ENCODE peak calls at places on chromosomes 11 and 22, in six cellular contexts. One of them, this sample, is unnamed.

GRCh38 chr22:29043906-29044575 is 17.6 kb downstream of the C22orf31 start:
- DNase-seq in endothelial cell of umbilical vein: peak
- DNase-seq in lower leg skin: no peak
- DNase-seq in astrocyte of the spinal cord: peak
- DNase-seq in nephron progenitor cell: no peak
- DNase-seq in neural crest cell: no peak
- DNase-seq in this sample: no peak

GRCh38 chr22:17587631-17588030 is 24.3 kb downstream of the SLC25A18 start:
- DNase-seq in nephron progenitor cell: no peak
- DNase-seq in endothelial cell of umbilical vein: no peak
- DNase-seq in lower leg skin: peak
- DNase-seq in astrocyte of the spinal cord: no peak
- DNase-seq in neural crest cell: no peak
- DNase-seq in this sample: no peak

GRCh38 chr22:24437091-24437490 is 9.7 kb downstream of the ADORA2A start:
- DNase-seq in nephron progenitor cell: no peak
- DNase-seq in endothelial cell of umbilical vein: no peak
- DNase-seq in neural crest cell: no peak
- DNase-seq in astrocyte of the spinal cord: no peak
- DNase-seq in lower leg skin: no peak
- DNase-seq in this sample: no peak

GRCh38 chr11:90753546-90753945 is 530.7 kb upstream of the CHORDC1 start:
- DNase-seq in astrocyte of the spinal cord: no peak
- DNase-seq in nephron progenitor cell: no peak
- DNase-seq in neural crest cell: no peak
- DNase-seq in endothelial cell of umbilical vein: no peak
- DNase-seq in lower leg skin: no peak
- DNase-seq in this sample: no peak

GRCh38 chr22:45972868-45973212 is 4.1 kb downstream of the WNT7B start:
- DNase-seq in nephron progenitor cell: no peak
- DNase-seq in astrocyte of the spinal cord: no peak
- DNase-seq in endothelial cell of umbilical vein: no peak
- DNase-seq in lower leg skin: no peak
- DNase-seq in neural crest cell: no peak
- DNase-seq in this sample: no peak

GRCh38 chr11:2542406-2542805 is 97.6 kb downstream of the KCNQ1 start:
- DNase-seq in lower leg skin: no peak
- DNase-seq in nephron progenitor cell: no peak
- DNase-seq in neural crest cell: no peak
- DNase-seq in endothelial cell of umbilical vein: no peak
- DNase-seq in astrocyte of the spinal cord: no peak
- DNase-seq in this sample: peak

GRCh38 chr11:102592634-102593581 is 32.2 kb downstream of the MMP20 start:
- DNase-seq in lower leg skin: no peak
- DNase-seq in astrocyte of the spinal cord: no peak
- DNase-seq in neural crest cell: no peak
- DNase-seq in nephron progenitor cell: no peak
- DNase-seq in endothelial cell of umbilical vein: peak
- DNase-seq in this sample: no peak

GRCh38 chr11:110251837-110252236 is 44.6 kb downstream of the RDX start:
- DNase-seq in endothelial cell of umbilical vein: peak
- DNase-seq in lower leg skin: no peak
- DNase-seq in neural crest cell: no peak
- DNase-seq in astrocyte of the spinal cord: peak
- DNase-seq in nephron progenitor cell: no peak
- DNase-seq in this sample: no peak

GRCh38 chr11:68890490-68891231 is 13.0 kb downstream of the MRPL21 start:
- DNase-seq in neural crest cell: no peak
- DNase-seq in endothelial cell of umbilical vein: peak
- DNase-seq in astrocyte of the spinal cord: peak
- DNase-seq in nephron progenitor cell: no peak
- DNase-seq in lower leg skin: peak
- DNase-seq in this sample: no peak

GRCh38 chr11:7467652-7468051 is 17.7 kb upstream of the OLFML1 start:
- DNase-seq in neural crest cell: no peak
- DNase-seq in lower leg skin: no peak
- DNase-seq in astrocyte of the spinal cord: no peak
- DNase-seq in nephron progenitor cell: no peak
- DNase-seq in endothelial cell of umbilical vein: no peak
- DNase-seq in this sample: no peak

GRCh38 chr11:50174975-50175374 is 142.3 kb downstream of the OR4C45 start:
- DNase-seq in neural crest cell: no peak
- DNase-seq in nephron progenitor cell: no peak
- DNase-seq in endothelial cell of umbilical vein: no peak
- DNase-seq in astrocyte of the spinal cord: no peak
- DNase-seq in lower leg skin: no peak
- DNase-seq in this sample: no peak

GRCh38 chr11:50169634-50170033 is 137.0 kb downstream of the OR4C45 start:
- DNase-seq in nephron progenitor cell: no peak
- DNase-seq in endothelial cell of umbilical vein: no peak
- DNase-seq in neural crest cell: no peak
- DNase-seq in astrocyte of the spinal cord: no peak
- DNase-seq in lower leg skin: no peak
- DNase-seq in this sample: no peak

GRCh38 chr11:50170115-50170514 is 137.4 kb downstream of the OR4C45 start:
- DNase-seq in endothelial cell of umbilical vein: no peak
- DNase-seq in astrocyte of the spinal cord: no peak
- DNase-seq in nephron progenitor cell: no peak
- DNase-seq in neural crest cell: no peak
- DNase-seq in lower leg skin: no peak
- DNase-seq in this sample: no peak

GRCh38 chr11:50178732-50179131 is 146.1 kb downstream of the OR4C45 start:
- DNase-seq in neural crest cell: no peak
- DNase-seq in lower leg skin: no peak
- DNase-seq in astrocyte of the spinal cord: no peak
- DNase-seq in nephron progenitor cell: no peak
- DNase-seq in endothelial cell of umbilical vein: no peak
- DNase-seq in this sample: no peak

GRCh38 chr11:50174189-50174588 is 141.5 kb downstream of the OR4C45 start:
- DNase-seq in endothelial cell of umbilical vein: no peak
- DNase-seq in astrocyte of the spinal cord: no peak
- DNase-seq in nephron progenitor cell: no peak
- DNase-seq in neural crest cell: no peak
- DNase-seq in lower leg skin: no peak
- DNase-seq in this sample: no peak
- TF ChIP-seq CTCF in endothelial cell of umbilical vein: no peak
- TF ChIP-seq CTCF in astrocyte of the spinal cord: no peak
- TF ChIP-seq CTCF in nephron progenitor cell: no peak
- TF ChIP-seq CTCF in neural crest cell: no peak
- TF ChIP-seq CTCF in lower leg skin: no peak
- TF ChIP-seq CTCF in this sample: no peak

DNA sequence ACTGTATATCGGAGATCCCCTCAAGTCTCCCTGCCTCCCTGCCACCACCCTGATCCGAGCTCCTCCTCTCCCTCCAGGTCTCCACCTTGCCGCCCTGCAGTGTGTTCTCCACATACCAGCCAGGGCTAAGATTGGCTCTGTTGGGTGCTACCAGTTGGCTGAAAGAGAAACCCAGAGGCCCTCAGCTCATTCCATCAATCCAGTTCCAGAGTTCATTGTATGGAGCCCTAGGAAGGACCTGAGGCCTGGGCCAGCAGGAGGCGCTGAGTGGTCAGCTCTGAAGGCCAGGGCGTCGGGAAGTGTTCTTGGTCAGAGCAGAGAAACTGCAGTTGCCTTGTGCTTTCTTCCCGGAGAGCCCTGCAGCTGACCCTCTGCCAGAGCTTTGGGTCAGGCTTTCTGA is 2.2 kb upstream of the TOP3B start:
- DNase-seq in nephron progenitor cell: peak
- DNase-seq in lower leg skin: no peak
- DNase-seq in endothelial cell of umbilical vein: peak
- DNase-seq in astrocyte of the spinal cord: no peak
- DNase-seq in neural crest cell: peak
- DNase-seq in this sample: peak
- TF ChIP-seq CTCF in nephron progenitor cell: peak
- TF ChIP-seq CTCF in lower leg skin: no peak
- TF ChIP-seq CTCF in endothelial cell of umbilical vein: peak
- TF ChIP-seq CTCF in astrocyte of the spinal cord: peak
- TF ChIP-seq CTCF in neural crest cell: no peak
- TF ChIP-seq CTCF in this sample: peak

GRCh38 chr11:79973701-79974626 is 533.1 kb upstream of the TENM4 start:
- DNase-seq in endothelial cell of umbilical vein: no peak
- DNase-seq in neural crest cell: no peak
- DNase-seq in astrocyte of the spinal cord: no peak
- DNase-seq in nephron progenitor cell: peak
- DNase-seq in lower leg skin: no peak
- DNase-seq in this sample: no peak

GRCh38 chr11:79971255-79971654 is 530.4 kb upstream of the TENM4 start:
- DNase-seq in nephron progenitor cell: no peak
- DNase-seq in endothelial cell of umbilical vein: no peak
- DNase-seq in neural crest cell: no peak
- DNase-seq in astrocyte of the spinal cord: no peak
- DNase-seq in lower leg skin: no peak
- DNase-seq in this sample: no peak
- TF ChIP-seq CTCF in nephron progenitor cell: no peak
- TF ChIP-seq CTCF in endothelial cell of umbilical vein: no peak
- TF ChIP-seq CTCF in neural crest cell: no peak
- TF ChIP-seq CTCF in astrocyte of the spinal cord: no peak
- TF ChIP-seq CTCF in lower leg skin: no peak
- TF ChIP-seq CTCF in this sample: no peak

DNA sequence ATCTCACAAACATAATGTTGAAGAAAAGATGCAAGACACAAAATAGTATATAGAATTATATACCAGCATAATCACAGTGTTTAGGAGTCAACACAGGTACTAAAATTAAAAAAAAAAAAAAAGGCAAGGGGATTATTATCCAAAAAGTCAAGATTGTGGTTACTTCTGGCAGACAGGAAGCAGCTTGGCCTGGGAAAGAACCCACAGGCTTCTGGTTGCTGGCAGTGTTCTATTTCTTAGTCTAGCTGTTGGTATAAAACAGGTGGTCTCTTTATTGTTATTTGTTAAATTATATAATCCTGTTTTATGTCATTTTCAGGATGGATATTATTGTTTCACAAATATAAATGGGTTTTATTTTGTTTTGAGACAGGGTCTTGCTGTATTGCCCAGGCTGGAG is 54.0 kb downstream of the C11orf58 start:
- DNase-seq in lower leg skin: no peak
- DNase-seq in astrocyte of the spinal cord: peak
- DNase-seq in neural crest cell: no peak
- DNase-seq in endothelial cell of umbilical vein: peak
- DNase-seq in nephron progenitor cell: no peak
- DNase-seq in this sample: no peak
- TF ChIP-seq CTCF in lower leg skin: no peak
- TF ChIP-seq CTCF in astrocyte of the spinal cord: no peak
- TF ChIP-seq CTCF in neural crest cell: no peak
- TF ChIP-seq CTCF in endothelial cell of umbilical vein: no peak
- TF ChIP-seq CTCF in nephron progenitor cell: no peak
- TF ChIP-seq CTCF in this sample: no peak

GRCh38 chr11:93770160-93770559 is 13.9 kb upstream of the MED17 start:
- DNase-seq in nephron progenitor cell: no peak
- DNase-seq in astrocyte of the spinal cord: no peak
- DNase-seq in neural crest cell: no peak
- DNase-seq in endothelial cell of umbilical vein: no peak
- DNase-seq in lower leg skin: no peak
- DNase-seq in this sample: no peak

GRCh38 chr11:93761910-93762309 is 20.4 kb downstream of the C11orf54 start:
- DNase-seq in nephron progenitor cell: no peak
- DNase-seq in astrocyte of the spinal cord: no peak
- DNase-seq in lower leg skin: no peak
- DNase-seq in endothelial cell of umbilical vein: no peak
- DNase-seq in neural crest cell: no peak
- DNase-seq in this sample: no peak

GRCh38 chr11:93767018-93767417 is 17.1 kb upstream of the MED17 start:
- DNase-seq in astrocyte of the spinal cord: no peak
- DNase-seq in endothelial cell of umbilical vein: no peak
- DNase-seq in nephron progenitor cell: no peak
- DNase-seq in lower leg skin: no peak
- DNase-seq in neural crest cell: no peak
- DNase-seq in this sample: no peak

GRCh38 chr11:93765551-93765950 is 18.5 kb upstream of the MED17 start:
- DNase-seq in neural crest cell: no peak
- DNase-seq in nephron progenitor cell: no peak
- DNase-seq in astrocyte of the spinal cord: no peak
- DNase-seq in lower leg skin: no peak
- DNase-seq in endothelial cell of umbilical vein: no peak
- DNase-seq in this sample: no peak

GRCh38 chr11:93766504-93766903 is 17.6 kb upstream of the MED17 start:
- DNase-seq in endothelial cell of umbilical vein: no peak
- DNase-seq in lower leg skin: no peak
- DNase-seq in neural crest cell: no peak
- DNase-seq in nephron progenitor cell: no peak
- DNase-seq in astrocyte of the spinal cord: no peak
- DNase-seq in this sample: no peak
- TF ChIP-seq CTCF in endothelial cell of umbilical vein: no peak
- TF ChIP-seq CTCF in lower leg skin: no peak
- TF ChIP-seq CTCF in neural crest cell: no peak
- TF ChIP-seq CTCF in nephron progenitor cell: no peak
- TF ChIP-seq CTCF in astrocyte of the spinal cord: no peak
- TF ChIP-seq CTCF in this sample: no peak

DNA sequence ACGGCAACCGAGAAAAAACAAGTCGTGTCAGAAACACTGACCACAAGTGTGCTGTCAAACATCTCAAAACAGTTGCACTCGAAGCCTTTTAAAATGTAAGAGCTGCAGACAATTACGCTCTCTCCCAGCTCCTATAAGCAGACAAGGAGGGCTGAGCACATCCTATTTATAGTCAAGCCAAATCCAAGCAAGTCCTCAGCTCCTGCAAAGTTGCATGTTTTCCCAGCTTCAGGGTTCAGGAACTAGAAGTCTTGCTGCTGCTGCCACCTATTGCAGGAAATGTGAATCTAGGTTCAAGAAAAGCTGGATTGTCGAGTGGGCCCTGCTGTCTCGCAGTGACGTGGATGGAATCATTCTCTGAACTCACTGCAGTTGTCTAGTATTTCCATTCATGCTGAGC is 15.5 kb downstream of the EFCAB6 start:
- DNase-seq in neural crest cell: no peak
- DNase-seq in endothelial cell of umbilical vein: no peak
- DNase-seq in nephron progenitor cell: no peak
- DNase-seq in astrocyte of the spinal cord: peak
- DNase-seq in lower leg skin: no peak
- DNase-seq in this sample: no peak
- TF ChIP-seq CTCF in neural crest cell: peak
- TF ChIP-seq CTCF in endothelial cell of umbilical vein: no peak
- TF ChIP-seq CTCF in nephron progenitor cell: peak
- TF ChIP-seq CTCF in astrocyte of the spinal cord: peak
- TF ChIP-seq CTCF in lower leg skin: no peak
- TF ChIP-seq CTCF in this sample: no peak